ENCODE peak calls at places on chromosomes 11 and 22, in five cellular contexts. O is A549, T is K562, R is HepG2, I is GM12878. H is an unnamed sample.

GRCh38 chr11:123069878-123070821 is 8.2 kb upstream of the HSPA8 start:
- DNase-seq in R (no peak), T (no peak), O (no peak), I (no peak), H (no peak)

GRCh38 chr11:3127706-3128355 is 37.3 kb downstream of the OSBPL5 start:
- DNase-seq in R (no peak), I (no peak), O (no peak), T (no peak), H (no peak)

GRCh38 chr22:49464024-49464423 is 363.6 kb downstream of the BRD1 start:
- DNase-seq in O (no peak), R (no peak), T (no peak), I (no peak), H (no peak)

GRCh38 chr11:123624974-123625373 is 29.4 kb downstream of the SCN3B start:
- DNase-seq in T (no peak), R (no peak), I (no peak), O (no peak), H (no peak)

GRCh38 chr11:115990004-115990447 is 485.8 kb upstream of the CADM1 start:
- DNase-seq in O (peak; percentile 2), R (no peak), I (no peak), T (peak; percentile 66), H (peak; percentile 90)

GRCh38 chr11:71176812-71177211 is 75.6 kb downstream of the SHANK2 start:
- DNase-seq in O (peak; percentile 20), T (no peak), I (no peak), R (no peak), H (no peak)

GRCh38 chr22:48407256-48407955 is 1420.3 kb downstream of the BRD1 start:
- DNase-seq in R (no peak), O (no peak), T (no peak), I (no peak), H (no peak)

GRCh38 chr11:43467958-43468357 is 109.2 kb downstream of the TTC17 start:
- DNase-seq in O (peak; percentile 19), I (no peak), R (no peak), T (no peak), H (no peak)

GRCh38 chr22:38132136-38132535 is 21.7 kb upstream of the BAIAP2L2 start:
- DNase-seq in T (no peak), O (no peak), I (no peak), R (no peak), H (no peak)

GRCh38 chr11:64620286-64620962 is 29.4 kb downstream of the SLC22A12 start:
- DNase-seq in R (peak; percentile 9), O (no peak), T (no peak), I (no peak), H (no peak)

GRCh38 chr11:70611166-70611565 is 212.8 kb downstream of the CTTN start:
- DNase-seq in R (no peak), T (no peak), I (no peak), O (no peak), H (no peak)

GRCh38 chr11:62489204-62489603 is 57.4 kb downstream of the AHNAK start:
- DNase-seq in T (no peak), R (no peak), I (no peak), O (no peak), H (no peak)

GRCh38 chr11:69803604-69804218 is 15.5 kb downstream of the FGF3 start:
- DNase-seq in I (no peak), R (no peak), T (no peak), O (no peak), H (no peak)

GRCh38 chr11:1623716-1624115 is 1.8 kb upstream of the KRTAP5-4 start:
- DNase-seq in R (no peak), I (no peak), O (no peak), T (no peak), H (no peak)

DNA sequence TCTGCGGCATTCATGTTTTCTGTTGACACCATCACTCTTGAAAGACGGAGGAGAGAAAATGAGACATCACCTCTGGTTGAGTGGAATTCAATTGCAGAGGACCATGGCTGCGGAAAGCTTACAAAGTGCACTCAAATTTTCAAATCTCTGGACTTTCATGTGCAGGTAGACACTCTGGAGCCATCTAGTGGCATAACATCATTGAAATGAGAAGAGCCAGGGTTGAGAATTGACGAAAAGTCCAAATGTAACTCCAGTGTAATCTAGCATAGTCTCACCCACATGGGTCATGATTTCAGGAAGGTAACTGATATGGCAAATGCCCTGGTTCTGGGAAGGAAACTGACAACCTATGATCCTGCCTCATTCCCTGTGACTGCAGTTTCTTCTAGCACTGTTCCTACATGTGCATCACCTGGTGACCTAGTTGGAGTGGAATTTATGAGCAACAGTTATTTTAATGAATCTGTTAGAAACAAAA is 687.8 kb downstream of the KCNA4 start:
- DNase-seq in R (peak; percentile 35), O (peak; percentile 84), T (no peak), I (no peak), H (no peak)
- TF ChIP-seq CTCF in R (peak; percentile 77), O (peak; percentile 86), T (no peak), I (peak; percentile 59), H (peak; percentile 28)

GRCh38 chr11:75816561-75817239 is 1.7 kb downstream of the UVRAG start:
- DNase-seq in R (no peak), I (no peak), T (no peak), O (no peak), H (no peak)
- TF ChIP-seq HDAC2 in R (no peak), I (no peak), T (no peak), O (no peak), H (no peak)

DNA sequence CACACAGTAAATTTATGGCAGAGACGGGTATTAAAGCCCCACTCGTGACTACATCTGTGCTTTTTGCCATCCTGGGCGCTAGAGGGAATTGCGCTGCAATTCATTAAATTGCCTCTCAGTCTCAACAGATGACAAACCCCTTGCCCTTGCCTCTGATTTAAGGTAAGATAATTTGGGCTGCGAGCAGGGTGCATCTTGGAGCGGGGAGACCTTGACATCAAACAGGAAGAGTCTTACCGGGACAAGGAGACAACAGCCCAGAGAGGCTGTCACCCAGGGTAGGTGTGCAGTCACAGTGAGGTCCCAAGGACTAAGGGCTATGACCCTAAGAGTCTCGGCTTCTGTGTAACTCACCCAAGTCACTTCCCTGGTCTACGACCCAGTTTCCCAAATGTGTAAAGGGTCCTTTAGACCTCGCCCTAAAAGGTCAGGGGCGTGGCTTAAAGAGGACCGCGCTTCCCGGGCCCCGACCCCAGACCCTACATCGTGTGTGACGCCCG is 427 bp upstream of the TOM1 start:
- DNase-seq in T (no peak), O (no peak), I (no peak), R (no peak), H (no peak)
- TF ChIP-seq CTCF in T (no peak), O (no peak), I (peak; percentile 13), R (no peak), H (no peak)

GRCh38 chr11:132886335-132886734 is 646.0 kb downstream of the OPCML start:
- DNase-seq in T (no peak), I (no peak), R (no peak), O (no peak), H (no peak)
- TF ChIP-seq HDAC2 in T (no peak), I (no peak), R (no peak), O (no peak), H (no peak)

DNA sequence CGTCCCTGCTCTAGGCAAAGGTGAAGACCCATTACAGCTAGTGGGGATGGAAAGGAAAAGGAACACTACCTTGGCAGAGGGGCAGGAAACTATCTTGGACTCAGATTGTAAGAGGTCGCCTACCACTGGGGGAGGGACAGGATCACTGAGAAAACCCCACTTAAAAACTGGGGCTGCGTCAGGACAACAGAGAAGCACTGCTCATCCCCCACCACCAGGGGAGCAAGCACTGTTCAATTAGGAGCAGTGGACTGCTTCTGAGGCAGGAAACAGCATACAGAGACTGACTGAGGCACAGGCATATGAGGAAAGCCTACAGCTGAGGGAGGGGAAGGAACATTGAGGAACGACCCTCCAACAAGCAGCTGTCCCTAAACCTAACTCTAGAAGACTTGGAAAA is 20.8 kb upstream of the DLAT start:
- DNase-seq in R (peak; percentile 15), I (no peak), O (no peak), T (peak; percentile 36), H (peak; percentile 51)
- TF ChIP-seq CTCF in R (peak; percentile 51), I (peak; percentile 70), O (no peak), T (peak; percentile 58), H (peak; percentile 64)

GRCh38 chr11:128302425-128303186 is 284.8 kb downstream of the ETS1 start:
- DNase-seq in I (peak; percentile 82), O (no peak), T (no peak), R (no peak), H (no peak)

GRCh38 chr11:128298271-128298670 is 289.1 kb downstream of the ETS1 start:
- DNase-seq in O (no peak), T (no peak), I (no peak), R (no peak), H (no peak)

GRCh38 chr11:128303383-128303782 is 284.0 kb downstream of the ETS1 start:
- DNase-seq in R (no peak), T (no peak), I (no peak), O (no peak), H (no peak)

GRCh38 chr11:128299132-128299726 is 288.1 kb downstream of the ETS1 start:
- DNase-seq in O (no peak), R (no peak), I (peak; percentile 76), T (no peak), H (no peak)

DNA sequence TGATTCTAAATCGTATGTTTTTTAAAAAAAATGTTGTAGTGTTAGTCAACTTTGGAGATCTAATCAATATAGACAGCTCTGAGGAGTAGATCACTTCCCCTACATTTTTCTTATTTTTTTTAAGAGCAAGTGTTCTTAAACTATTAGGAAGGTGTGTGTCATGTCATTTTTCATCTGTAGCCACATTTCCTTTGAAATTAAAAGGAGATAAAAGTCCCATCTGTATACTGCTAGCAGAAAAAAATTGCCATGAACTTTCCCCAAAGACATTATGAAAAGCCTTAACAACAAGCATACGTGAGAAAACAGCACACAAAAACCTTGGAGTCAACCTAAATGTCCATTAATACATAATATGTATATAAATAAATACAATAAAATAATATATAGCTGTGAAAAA is 286.6 kb downstream of the ETS1 start:
- DNase-seq in R (no peak), I (no peak), T (no peak), O (no peak), H (no peak)
- TF ChIP-seq HDAC2 in R (no peak), I (no peak), T (no peak), O (no peak), H (no peak)

GRCh38 chr22:20228055-20228938 is 39.8 kb downstream of the RTN4R start:
- DNase-seq in I (no peak), R (no peak), T (no peak), O (no peak), H (no peak)
- TF ChIP-seq CTCF in I (no peak), R (no peak), T (no peak), O (no peak), H (no peak)